ENCODE peak calls at places on chromosomes 5 and 9, in nine cellular contexts. G is Panc1; I is upper lobe of right lung; Q is CD4-positive, CD25-positive, alpha-beta regulatory T cell; O is lower lobe of right lung; R is heart right ventricle; Z is naive thymus-derived CD4-positive, alpha-beta T cell; T is neuronal stem cell; E is fibroblast of lung. B is an unnamed sample. For H3K4me1 and H3K27me3, the result is how much of the 10 kb centered on the place peaks cover.

GRCh38 chr5:73701566-73701965 is 75.6 kb downstream of the ARHGEF28 start:
- DNase-seq in E (no peak), Z (no peak), G (no peak), O (no peak), Q (no peak), I (no peak), T (no peak), R (no peak), B (no peak)

GRCh38 chr5:132226516-132227234 is 978 bp downstream of the P4HA2 start:
- DNase-seq in E (peak), O (no peak), Q (no peak), I (peak), R (peak), Z (no peak), G (no peak), T (no peak), B (no peak)

GRCh38 chr5:108315829-108316228 is 66.1 kb downstream of the FBXL17 start:
- DNase-seq in Q (no peak), Z (no peak), E (no peak), O (no peak), T (no peak), R (no peak), G (no peak), I (no peak), B (no peak)

GRCh38 chr5:181187500-181188213 is 17.3 kb downstream of the TRIM7 start:
- DNase-seq in E (peak), Q (peak), G (peak), O (peak), T (peak), R (peak), I (peak), Z (peak), B (peak)

GRCh38 chr9:137077010-137077747 is at the start of gene UAP1L1:
- DNase-seq in T (no peak), I (peak), Z (peak), R (peak), Q (peak), O (peak), E (peak), G (no peak), B (no peak)

GRCh38 chr5:164672931-164673694 is 1167.7 kb downstream of the MAT2B start:
- DNase-seq in E (peak), Q (no peak), O (no peak), Z (no peak), T (no peak), R (no peak), I (no peak), G (no peak), B (no peak)

GRCh38 chr9:131289301-131290038 is at the start of gene PLPP7:
- DNase-seq in E (peak), I (no peak), T (no peak), G (no peak), O (no peak), Q (no peak), Z (no peak), R (peak), B (no peak)

GRCh38 chr5:22560115-22560514 is 293.0 kb downstream of the CDH12 start:
- DNase-seq in I (no peak), O (no peak), E (peak), Q (no peak), Z (no peak), G (no peak), R (no peak), T (no peak), B (no peak)

GRCh38 chr9:127258884-127259471 is 5.6 kb upstream of the GARNL3 start:
- DNase-seq in Z (no peak), T (no peak), Q (no peak), O (no peak), E (no peak), G (no peak), R (no peak), I (no peak), B (no peak)

GRCh38 chr9:5402217-5402616 is 35.5 kb downstream of the PLGRKT start:
- DNase-seq in R (no peak), Q (no peak), G (no peak), T (no peak), O (no peak), Z (no peak), I (no peak), E (no peak), B (no peak)

GRCh38 chr9:93908591-93909241 is 46.4 kb downstream of the BARX1 start:
- DNase-seq in O (peak), G (no peak), Z (no peak), Q (peak), I (peak), R (no peak), E (no peak), T (no peak), B (peak)

GRCh38 chr5:53362521-53362941 is 117.9 kb upstream of the FST start:
- DNase-seq in G (peak), Z (no peak), E (peak), R (no peak), O (no peak), T (no peak), I (no peak), Q (no peak), B (no peak)

GRCh38 chr9:121288557-121288873 is 20.6 kb downstream of the GSN start:
- DNase-seq in E (no peak), O (no peak), G (no peak), I (no peak), Q (no peak), R (no peak), T (no peak), Z (no peak), B (no peak)

GRCh38 chr5:100902406-100903035 is 561 bp downstream of the ST8SIA4 start:
- DNase-seq in R (no peak), I (no peak), T (peak), G (no peak), Q (no peak), Z (peak), E (peak), O (no peak), B (peak)

GRCh38 chr5:55004728-55005127 is 19.3 kb upstream of the GZMK start:
- DNase-seq in Z (no peak), I (no peak), Q (no peak), O (no peak), T (no peak), R (no peak), G (no peak), E (peak), B (no peak)

GRCh38 chr5:174998131-174998730 is 273.8 kb downstream of the MSX2 start:
- DNase-seq in Z (no peak), I (no peak), G (no peak), O (no peak), Q (no peak), T (no peak), E (no peak), R (no peak), B (no peak)

GRCh38 chr5:74233571-74233970 is 407.0 kb downstream of the ENC1 start:
- DNase-seq in E (peak), Z (no peak), I (no peak), R (no peak), O (no peak), Q (no peak), T (no peak), G (peak), B (no peak)

GRCh38 chr9:26292943-26293342 is 599.7 kb downstream of the CAAP1 start:
- DNase-seq in R (no peak), G (no peak), I (no peak), O (no peak), Z (no peak), E (no peak), Q (no peak), T (no peak), B (no peak)

GRCh38 chr9:9003184-9003583 is 1203.6 kb upstream of the DMAC1 start:
- DNase-seq in Q (no peak), G (no peak), R (no peak), E (peak), O (no peak), Z (no peak), I (no peak), T (peak), B (peak)

GRCh38 chr9:113137196-113138168 is 13.3 kb upstream of the SLC31A2 start:
- DNase-seq in Z (no peak), E (no peak), Q (no peak), G (no peak), R (peak), T (no peak), I (no peak), O (no peak), B (no peak)

GRCh38 chr9:136303825-136304416 is at the start of gene CCDC187:
- DNase-seq in O (no peak), Z (no peak), E (no peak), R (no peak), Q (no peak), T (no peak), I (no peak), G (no peak), B (no peak)

GRCh38 chr5:131193106-131193505 is 22.4 kb downstream of the LYRM7 start:
- DNase-seq in T (no peak), I (no peak), E (no peak), G (no peak), Q (no peak), R (no peak), O (no peak), Z (no peak), B (peak)

GRCh38 chr9:124437086-124437485 is 13.2 kb upstream of the ADGRD2 start:
- DNase-seq in Z (no peak), R (no peak), E (no peak), T (no peak), O (no peak), I (no peak), G (no peak), Q (no peak), B (no peak)

GRCh38 chr9:93011114-93011513 is 47.4 kb upstream of the SUSD3 start:
- DNase-seq in O (no peak), T (no peak), Z (peak), I (peak), R (no peak), G (no peak), E (no peak), Q (no peak), B (no peak)

GRCh38 chr5:171678631-171679030 is 107.0 kb upstream of the SMIM23 start:
- DNase-seq in T (no peak), E (no peak), O (no peak), G (no peak), Q (no peak), I (no peak), Z (no peak), R (no peak), B (no peak)

GRCh38 chr5:136015966-136016365 is 12.8 kb upstream of the TGFBI start:
- DNase-seq in I (no peak), G (no peak), Q (no peak), O (no peak), Z (no peak), T (no peak), E (no peak), R (no peak), B (no peak)

GRCh38 chr5:142915840-142916424 is 145.8 kb downstream of the ARHGAP26 start:
- DNase-seq in T (peak), E (peak), R (no peak), O (no peak), I (no peak), Q (no peak), G (peak), Z (no peak), B (peak)

GRCh38 chr9:124880501-124880900 is 18.6 kb downstream of the ARPC5L start:
- DNase-seq in G (no peak), Q (no peak), Z (no peak), E (no peak), O (peak), R (no peak), I (no peak), T (no peak), B (peak)

GRCh38 chr5:178637356-178638069 is 10.7 kb upstream of the CLK4 start:
- DNase-seq in E (no peak), G (no peak), Q (no peak), I (no peak), O (no peak), Z (no peak), R (no peak), T (no peak), B (no peak)

GRCh38 chr9:91776409-91777365 is 173.3 kb downstream of the ROR2 start:
- DNase-seq in E (peak), Z (no peak), R (no peak), O (no peak), T (no peak), G (no peak), Q (no peak), I (no peak), B (no peak)

GRCh38 chr9:110095776-110096175 is 112.2 kb downstream of the C9orf152 start:
- DNase-seq in E (peak), Q (no peak), T (no peak), I (no peak), R (no peak), G (no peak), O (no peak), Z (no peak), B (no peak)

GRCh38 chr5:36569456-36569855 is 37.0 kb upstream of the SLC1A3 start:
- DNase-seq in Q (no peak), O (no peak), R (peak), T (no peak), Z (no peak), G (no peak), I (no peak), E (peak), B (no peak)

GRCh38 chr9:79013715-79014610 is 557.8 kb upstream of the TLE4 start:
- DNase-seq in O (no peak), T (no peak), Z (no peak), R (no peak), I (no peak), E (no peak), G (no peak), Q (no peak), B (no peak)

GRCh38 chr9:116286287-116286686 is 132.7 kb downstream of the PAPPA start:
- DNase-seq in G (no peak), Q (no peak), Z (no peak), E (peak), T (peak), I (no peak), O (no peak), R (no peak), B (peak)

GRCh38 chr5:108380531-108381021 is 1.3 kb downstream of the FBXL17 start:
- DNase-seq in Z (peak), R (peak), G (no peak), T (peak), O (peak), I (peak), Q (peak), E (peak), B (peak)

GRCh38 chr9:5510991-5511390 is 660 bp downstream of the PDCD1LG2 start:
- DNase-seq in G (no peak), T (no peak), I (no peak), R (no peak), Z (no peak), O (no peak), E (peak), Q (no peak), B (no peak)

GRCh38 chr5:124021066-124021641 is 509.2 kb downstream of the CSNK1G3 start:
- DNase-seq in Z (no peak), E (no peak), G (no peak), R (no peak), T (no peak), O (no peak), Q (no peak), I (no peak), B (no peak)

GRCh38 chr5:89572696-89573095 is 689.7 kb upstream of the MEF2C start:
- DNase-seq in E (peak), I (no peak), R (no peak), G (no peak), Q (no peak), T (no peak), Z (no peak), O (no peak), B (no peak)

GRCh38 chr5:87410941-87411340 is 1.8 kb downstream of the CCNH start:
- DNase-seq in O (no peak), Q (no peak), Z (no peak), E (peak), I (no peak), T (no peak), G (no peak), R (no peak), B (no peak)
- H3K4me3 ChIP-seq in O (no peak), Q (peak), Z (peak), E (peak), I (peak), T (no peak), G (peak), R (no peak), B (peak)

GRCh38 chr5:39533749-39534148 is 109.0 kb upstream of the DAB2 start:
- DNase-seq in T (no peak), Z (no peak), I (no peak), G (no peak), E (no peak), Q (no peak), R (no peak), O (no peak), B (no peak)
- H3K4me1 ChIP-seq in T (under half), Z (under half), I (under half), G (under half), E (under half), Q (under half), R (under half), O (under half), B (under half)

GRCh38 chr5:1897816-1898450 is 15.2 kb upstream of the IRX4 start:
- DNase-seq in Z (no peak), R (no peak), E (no peak), O (peak), I (no peak), Q (no peak), G (no peak), T (no peak), B (no peak)
- H3K27me3 ChIP-seq in Z (under half), R (under half), E (under half), O (under half), I (under half), Q (under half), G (under half), T (half or more), B (under half)

DNA sequence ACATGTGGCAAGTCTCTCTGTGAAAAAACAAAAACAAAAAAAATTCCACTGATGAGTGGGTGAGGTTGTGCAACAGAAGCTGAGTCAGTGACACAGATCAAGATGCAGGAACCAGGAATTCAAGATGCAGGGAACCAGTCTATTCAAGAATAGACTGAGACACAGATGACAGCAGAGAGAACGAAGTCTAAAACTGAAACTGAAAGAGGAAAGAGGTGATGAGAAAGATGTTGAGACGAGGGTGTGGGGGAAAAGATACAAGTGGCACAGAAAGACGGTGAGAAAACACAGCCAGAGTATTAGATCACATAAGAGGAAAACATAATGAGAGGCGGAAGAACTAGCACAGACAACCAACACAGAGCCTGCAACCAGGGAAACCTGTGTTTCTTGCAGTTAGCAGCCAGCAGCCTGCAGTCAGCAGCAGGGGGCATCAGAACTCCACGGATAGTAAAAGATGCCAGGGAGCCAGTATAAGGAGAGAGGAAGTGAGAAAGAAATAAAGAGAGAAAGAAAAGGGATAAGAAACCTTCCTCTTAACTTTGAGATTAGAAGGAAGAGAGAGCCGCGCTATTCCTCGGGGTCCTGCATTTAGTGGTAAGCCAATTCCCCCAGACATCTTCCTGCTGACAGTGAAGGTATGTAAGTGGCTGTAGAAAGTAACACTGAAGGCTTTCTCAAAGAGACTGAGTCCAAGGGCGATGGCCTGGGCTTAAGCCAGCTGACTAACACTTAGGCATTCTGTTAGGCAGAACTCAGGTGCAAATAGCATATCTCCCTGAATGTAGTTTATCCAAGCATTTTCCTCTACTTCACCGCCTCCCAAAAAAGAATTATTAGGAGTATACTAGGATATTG is 79.0 kb downstream of the TLR4 start:
- DNase-seq in Z (peak), I (peak), E (peak), Q (peak), G (peak), T (peak), O (peak), R (peak), B (peak)
- H3K4me3 ChIP-seq in Z (peak), I (peak), E (peak), Q (peak), G (peak), T (no peak), O (peak), R (peak), B (no peak)

DNA sequence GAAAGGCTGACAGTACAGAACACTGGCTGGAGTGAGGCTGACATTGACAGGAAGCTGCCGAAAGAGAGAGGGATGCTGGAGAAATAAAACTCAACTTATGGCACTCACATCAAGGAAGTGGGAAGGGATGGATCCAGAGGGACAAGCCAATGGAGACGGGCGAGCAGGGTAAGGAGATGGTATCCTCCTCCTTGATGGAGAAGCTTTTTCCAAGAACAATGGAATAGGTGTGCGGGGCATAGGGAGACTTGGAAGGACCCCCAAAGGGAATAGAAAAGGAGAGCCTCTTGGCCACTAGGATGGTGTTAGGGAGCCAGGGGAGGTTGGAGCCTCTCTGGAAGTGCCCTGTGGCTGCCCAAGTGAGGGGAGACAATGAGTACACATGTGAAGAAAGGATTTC is 58.4 kb upstream of the GRHPR start:
- DNase-seq in T (no peak), Z (no peak), E (no peak), I (no peak), R (no peak), G (no peak), Q (no peak), O (no peak), B (no peak)
- H3K4me1 ChIP-seq in T (under half), Z (under half), E (under half), I (under half), R (under half), G (under half), Q (under half), O (under half), B (under half)

GRCh38 chr9:85349046-85349445 is 392.7 kb downstream of the AGTPBP1 start:
- DNase-seq in Z (no peak), E (no peak), R (no peak), G (no peak), I (no peak), Q (no peak), O (no peak), T (no peak), B (no peak)

GRCh38 chr9:85347541-85347940 is 394.2 kb downstream of the AGTPBP1 start:
- DNase-seq in Q (no peak), R (no peak), E (no peak), I (no peak), Z (no peak), O (no peak), T (no peak), G (no peak), B (no peak)

GRCh38 chr9:85339337-85339736 is 402.4 kb downstream of the AGTPBP1 start:
- DNase-seq in Q (no peak), I (no peak), T (no peak), Z (no peak), E (no peak), G (no peak), O (no peak), R (no peak), B (no peak)

GRCh38 chr9:85344901-85345300 is 396.9 kb downstream of the AGTPBP1 start:
- DNase-seq in R (no peak), T (no peak), E (no peak), I (no peak), O (no peak), Q (no peak), Z (no peak), G (no peak), B (no peak)
- H3K27me3 ChIP-seq in R (under half), T (under half), E (under half), I (under half), O (under half), Q (under half), Z (under half), G (under half), B (under half)

B was measured in HAP-1.